ENCODE peak calls at places on chromosomes 7 and 10, in nine cellular contexts. G, U, J, K, N, X, C, T and P are unnamed samples.

GRCh38 chr10:104256335-104257080 is 1.8 kb downstream of the GSTO1 start:
- DNase-seq in J (no peak), C (no peak), U (no peak), G (no peak), K (no peak), X (no peak), N (no peak), T (peak), P (no peak)

GRCh38 chr10:71090330-71090729 is 122.0 kb upstream of the UNC5B start:
- DNase-seq in K (no peak), C (no peak), N (no peak), U (no peak), J (no peak), T (no peak), G (no peak), X (no peak), P (no peak)

GRCh38 chr10:132591166-132591971 is 53.8 kb downstream of the INPP5A start:
- DNase-seq in K (no peak), J (no peak), G (no peak), X (peak), U (peak), N (no peak), T (peak), C (no peak), P (no peak)

GRCh38 chr7:130146693-130147520 is 58.3 kb downstream of the TMEM209 start:
- DNase-seq in T (no peak), K (no peak), G (no peak), U (no peak), J (no peak), C (no peak), X (no peak), N (no peak), P (no peak)

GRCh38 chr10:114726820-114727271 is 68.8 kb upstream of the ABLIM1 start:
- DNase-seq in J (no peak), X (no peak), K (no peak), U (peak), T (no peak), C (no peak), G (no peak), N (no peak), P (no peak)

GRCh38 chr10:125093199-125093841 is 67.0 kb downstream of the CTBP2 start:
- DNase-seq in G (no peak), N (no peak), K (no peak), C (no peak), U (no peak), J (no peak), T (peak), X (no peak), P (no peak)

GRCh38 chr7:140673063-140673769 is 471 bp downstream of the ADCK2 start:
- DNase-seq in N (peak), T (no peak), C (peak), K (peak), J (no peak), X (peak), G (peak), U (peak), P (peak)

GRCh38 chr7:30212720-30213119 is 71.7 kb upstream of the ZNRF2 start:
- DNase-seq in C (no peak), J (no peak), U (no peak), K (no peak), X (no peak), G (no peak), N (no peak), T (no peak), P (no peak)

GRCh38 chr10:3526721-3527120 is 258.3 kb downstream of the KLF6 start:
- DNase-seq in J (peak), C (no peak), G (no peak), U (no peak), X (no peak), K (no peak), T (peak), N (no peak), P (no peak)

GRCh38 chr10:43965033-43965917 is 316.6 kb upstream of the ZNF32 start:
- DNase-seq in K (no peak), C (no peak), U (peak), J (no peak), X (no peak), G (no peak), T (peak), N (peak), P (no peak)

GRCh38 chr10:124992462-124993344 is 50.8 kb downstream of the ZRANB1 start:
- DNase-seq in C (peak), U (peak), N (peak), X (peak), J (no peak), G (no peak), K (no peak), T (peak), P (peak)

GRCh38 chr10:70677620-70678249 is 5.4 kb downstream of the ADAMTS14 start:
- DNase-seq in N (no peak), C (no peak), G (no peak), J (no peak), U (no peak), T (no peak), X (no peak), K (no peak), P (no peak)

GRCh38 chr10:131269776-131270460 is 41.6 kb downstream of the TCERG1L start:
- DNase-seq in X (no peak), J (no peak), T (no peak), G (no peak), C (peak), K (no peak), N (no peak), U (no peak), P (no peak)

GRCh38 chr7:158275711-158276413 is 311.8 kb downstream of the PTPRN2 start:
- DNase-seq in J (no peak), K (no peak), G (no peak), C (no peak), U (no peak), N (no peak), X (no peak), T (no peak), P (no peak)

GRCh38 chr10:60238408-60239100 is 151.1 kb downstream of the ANK3 start:
- DNase-seq in K (peak), N (peak), U (peak), X (peak), J (no peak), C (peak), G (no peak), T (peak), P (peak)

GRCh38 chr7:139476139-139476538 is 7.3 kb downstream of the KLRG2 start:
- DNase-seq in N (no peak), X (no peak), J (no peak), G (no peak), U (no peak), C (no peak), T (no peak), K (no peak), P (no peak)

GRCh38 chr7:23454880-23455526 is 15.3 kb downstream of the IGF2BP3 start:
- DNase-seq in K (no peak), X (no peak), C (no peak), J (no peak), U (no peak), T (no peak), G (no peak), N (no peak), P (no peak)

GRCh38 chr7:94856643-94857042 is 50.8 kb upstream of the PPP1R9A start:
- DNase-seq in U (no peak), N (no peak), X (no peak), J (no peak), K (no peak), T (no peak), C (no peak), G (no peak), P (no peak)

GRCh38 chr7:132311747-132312146 is 264.5 kb downstream of the PLXNA4 start:
- DNase-seq in T (no peak), U (no peak), N (no peak), G (no peak), K (no peak), X (no peak), J (no peak), C (no peak), P (no peak)

GRCh38 chr10:50367732-50368131 is 116.4 kb upstream of the ASAH2 start:
- DNase-seq in C (peak), U (peak), J (no peak), N (peak), T (peak), G (no peak), K (no peak), X (peak), P (no peak)

GRCh38 chr10:104274762-104275721 is 6.1 kb downstream of the GSTO2 start:
- DNase-seq in X (peak), N (peak), G (no peak), T (peak), K (peak), U (peak), C (peak), J (no peak), P (peak)

GRCh38 chr7:115099906-115100305 is 178.0 kb downstream of the MDFIC start:
- DNase-seq in U (peak), N (no peak), T (peak), K (no peak), G (no peak), X (no peak), J (peak), C (no peak), P (no peak)

GRCh38 chr10:1638889-1639418 is 98.4 kb downstream of the ADARB2 start:
- DNase-seq in J (no peak), U (peak), G (no peak), N (no peak), C (no peak), T (no peak), K (no peak), X (no peak), P (no peak)

GRCh38 chr7:5625938-5626337 is 155.5 kb downstream of the RNF216 start:
- DNase-seq in K (no peak), U (peak), C (no peak), N (no peak), G (no peak), T (peak), X (no peak), J (peak), P (no peak)

GRCh38 chr7:150375662-150376521 is 3.2 kb upstream of the ZNF775 start:
- DNase-seq in U (peak), T (no peak), N (peak), X (no peak), G (no peak), C (no peak), K (peak), J (no peak), P (no peak)

GRCh38 chr10:113820507-113820906 is 33.4 kb downstream of the DCLRE1A start:
- DNase-seq in K (no peak), G (no peak), J (no peak), U (no peak), N (no peak), C (peak), T (no peak), X (peak), P (no peak)

GRCh38 chr10:71685554-71686202 is 33.9 kb downstream of the C10orf105 start:
- DNase-seq in T (no peak), K (no peak), G (no peak), N (no peak), J (no peak), C (no peak), X (no peak), U (no peak), P (no peak)

GRCh38 chr10:78717200-78717599 is 351.6 kb upstream of the ZMIZ1 start:
- DNase-seq in K (no peak), G (no peak), C (no peak), T (peak), N (no peak), U (no peak), J (peak), X (no peak), P (no peak)

GRCh38 chr7:68691261-68692216 is 906.7 kb upstream of the AUTS2 start:
- DNase-seq in G (no peak), J (peak), N (no peak), T (peak), U (peak), C (no peak), K (no peak), X (no peak), P (no peak)

GRCh38 chr10:4623757-4624420 is 202.1 kb upstream of the AKR1E2 start:
- DNase-seq in J (peak), N (no peak), K (no peak), G (no peak), C (no peak), T (peak), U (no peak), X (no peak), P (no peak)

GRCh38 chr7:19772858-19773337 is 519 bp downstream of the TMEM196 start:
- DNase-seq in X (peak), J (no peak), G (no peak), K (no peak), T (peak), C (peak), U (peak), N (no peak), P (no peak)

GRCh38 chr7:132004528-132004927 is 448.1 kb upstream of the PODXL start:
- DNase-seq in C (no peak), N (no peak), X (peak), K (no peak), G (no peak), U (no peak), J (no peak), T (peak), P (no peak)

GRCh38 chr7:57404967-57405421 is 45.0 kb upstream of the ZNF716 start:
- DNase-seq in G (no peak), N (no peak), J (no peak), T (no peak), K (no peak), C (no peak), X (no peak), U (no peak), P (no peak)

GRCh38 chr10:126376956-126377355 is 11.3 kb downstream of the ADAM12 start:
- DNase-seq in X (no peak), K (no peak), U (peak), N (no peak), T (peak), G (no peak), C (no peak), J (no peak), P (no peak)

GRCh38 chr7:44325811-44326241 is 432 bp upstream of the CAMK2B start:
- DNase-seq in U (no peak), C (peak), N (no peak), K (no peak), T (no peak), J (no peak), G (no peak), X (peak), P (no peak)

GRCh38 chr7:38310601-38311057 is 37.2 kb upstream of the TARP start:
- DNase-seq in T (no peak), J (no peak), G (no peak), K (no peak), C (no peak), N (no peak), U (peak), X (no peak), P (no peak)

GRCh38 chr7:35015346-35015859 is 21.9 kb downstream of the DPY19L1 start:
- DNase-seq in K (no peak), U (no peak), J (no peak), X (peak), C (no peak), T (peak), N (no peak), G (no peak), P (no peak)

GRCh38 chr7:122137291-122138077 is 6.6 kb downstream of the AASS start:
- DNase-seq in N (no peak), G (no peak), T (peak), J (no peak), K (no peak), X (no peak), C (no peak), U (no peak), P (no peak)